ENCODE peak calls at places on chromosomes 6 and 20, in four cellular contexts. One of them, this sample, is unnamed.

GRCh38 chr20:31663838-31664695 is 26.4 kb downstream of the COX4I2 start:
- DNase-seq in HepG2: peak
- DNase-seq in K562: peak
- DNase-seq in GM12878: no peak
- DNase-seq in this sample: no peak

GRCh38 chr6:52392944-52393343 is 27.2 kb upstream of the EFHC1 start:
- DNase-seq in HepG2: no peak
- DNase-seq in K562: peak
- DNase-seq in GM12878: no peak
- DNase-seq in this sample: no peak

GRCh38 chr20:4880051-4880450 is 121.3 kb downstream of the SLC23A2 start:
- DNase-seq in HepG2: no peak
- DNase-seq in K562: no peak
- DNase-seq in GM12878: no peak
- DNase-seq in this sample: no peak

GRCh38 chr6:142945446-142946180 is 637 bp upstream of the HIVEP2 start:
- DNase-seq in HepG2: no peak
- DNase-seq in K562: peak
- DNase-seq in GM12878: no peak
- DNase-seq in this sample: peak

GRCh38 chr20:17822039-17822438 is 122.3 kb downstream of the BANF2 start:
- DNase-seq in HepG2: peak
- DNase-seq in K562: no peak
- DNase-seq in GM12878: no peak
- DNase-seq in this sample: no peak

GRCh38 chr6:41715779-41716515 is 19.5 kb downstream of the TFEB start:
- DNase-seq in HepG2: no peak
- DNase-seq in K562: no peak
- DNase-seq in GM12878: no peak
- DNase-seq in this sample: no peak

GRCh38 chr6:131646249-131646670 is 9.2 kb downstream of the ENPP3 start:
- DNase-seq in HepG2: no peak
- DNase-seq in K562: peak
- DNase-seq in GM12878: no peak
- DNase-seq in this sample: no peak

GRCh38 chr6:30359276-30359675 is 14.3 kb downstream of the RPP21 start:
- DNase-seq in HepG2: no peak
- DNase-seq in K562: no peak
- DNase-seq in GM12878: no peak
- DNase-seq in this sample: no peak

GRCh38 chr6:83853968-83854501 is 875 bp downstream of the RIPPLY2 start:
- DNase-seq in HepG2: no peak
- DNase-seq in K562: no peak
- DNase-seq in GM12878: no peak
- DNase-seq in this sample: no peak

GRCh38 chr6:132483779-132484679 is 28.9 kb downstream of the STX7 start:
- DNase-seq in HepG2: peak
- DNase-seq in K562: peak
- DNase-seq in GM12878: peak
- DNase-seq in this sample: peak

GRCh38 chr6:32960563-32960962 is 7.7 kb upstream of the HLA-DMA start:
- DNase-seq in HepG2: no peak
- DNase-seq in K562: no peak
- DNase-seq in GM12878: no peak
- DNase-seq in this sample: no peak

GRCh38 chr20:19074828-19075516 is 137.5 kb upstream of the SLC24A3 start:
- DNase-seq in HepG2: no peak
- DNase-seq in K562: no peak
- DNase-seq in GM12878: peak
- DNase-seq in this sample: no peak

GRCh38 chr20:62925420-62926228 is 681 bp downstream of the DIDO1 start:
- DNase-seq in HepG2: no peak
- DNase-seq in K562: peak
- DNase-seq in GM12878: no peak
- DNase-seq in this sample: no peak

GRCh38 chr20:15900443-15900842 is 672.8 kb downstream of the KIF16B start:
- DNase-seq in HepG2: no peak
- DNase-seq in K562: no peak
- DNase-seq in GM12878: no peak
- DNase-seq in this sample: no peak

GRCh38 chr6:53361549-53362031 is 12.8 kb upstream of the ELOVL5 start:
- DNase-seq in HepG2: no peak
- DNase-seq in K562: peak
- DNase-seq in GM12878: peak
- DNase-seq in this sample: no peak

GRCh38 chr6:7640607-7641577 is 50.9 kb downstream of the SNRNP48 start:
- DNase-seq in HepG2: peak
- DNase-seq in K562: no peak
- DNase-seq in GM12878: no peak
- DNase-seq in this sample: no peak

GRCh38 chr20:3251806-3252205 is 12.8 kb upstream of the SLC4A11 start:
- DNase-seq in HepG2: no peak
- DNase-seq in K562: no peak
- DNase-seq in GM12878: no peak
- DNase-seq in this sample: no peak

GRCh38 chr6:133184798-133185380 is 56.3 kb upstream of the EYA4 start:
- DNase-seq in HepG2: no peak
- DNase-seq in K562: peak
- DNase-seq in GM12878: no peak
- DNase-seq in this sample: no peak

GRCh38 chr20:48329676-48330644 is 497.8 kb downstream of the PREX1 start:
- DNase-seq in HepG2: peak
- DNase-seq in K562: peak
- DNase-seq in GM12878: no peak
- DNase-seq in this sample: peak

GRCh38 chr20:19322061-19322985 is 109.9 kb downstream of the SLC24A3 start:
- DNase-seq in HepG2: no peak
- DNase-seq in K562: no peak
- DNase-seq in GM12878: no peak
- DNase-seq in this sample: no peak

GRCh38 chr6:150196942-150197745 is 54.3 kb downstream of the PPP1R14C start:
- DNase-seq in HepG2: no peak
- DNase-seq in K562: no peak
- DNase-seq in GM12878: no peak
- DNase-seq in this sample: no peak

GRCh38 chr6:17061097-17061496 is 40.8 kb upstream of the STMND1 start:
- DNase-seq in HepG2: no peak
- DNase-seq in K562: no peak
- DNase-seq in GM12878: no peak
- DNase-seq in this sample: no peak

GRCh38 chr20:44609006-44609510 is 26.7 kb downstream of the PKIG start:
- DNase-seq in HepG2: peak
- DNase-seq in K562: no peak
- DNase-seq in GM12878: no peak
- DNase-seq in this sample: no peak

GRCh38 chr6:24194968-24195700 is 69.1 kb downstream of the NRSN1 start:
- DNase-seq in HepG2: peak
- DNase-seq in K562: no peak
- DNase-seq in GM12878: no peak
- DNase-seq in this sample: no peak

GRCh38 chr6:148494226-148494625 is 151.6 kb downstream of the SASH1 start:
- DNase-seq in HepG2: no peak
- DNase-seq in K562: no peak
- DNase-seq in GM12878: no peak
- DNase-seq in this sample: no peak

GRCh38 chr6:99013145-99013544 is 65.4 kb upstream of the FBXL4 start:
- DNase-seq in HepG2: no peak
- DNase-seq in K562: peak
- DNase-seq in GM12878: no peak
- DNase-seq in this sample: no peak

GRCh38 chr6:9233686-9234085 is 798.3 kb upstream of the SLC35B3 start:
- DNase-seq in HepG2: no peak
- DNase-seq in K562: no peak
- DNase-seq in GM12878: no peak
- DNase-seq in this sample: no peak

GRCh38 chr6:67560068-67560467 is 1075.0 kb upstream of the ADGRB3 start:
- DNase-seq in HepG2: no peak
- DNase-seq in K562: peak
- DNase-seq in GM12878: no peak
- DNase-seq in this sample: no peak

GRCh38 chr6:20639161-20639560 is 104.9 kb downstream of the CDKAL1 start:
- DNase-seq in HepG2: no peak
- DNase-seq in K562: no peak
- DNase-seq in GM12878: no peak
- DNase-seq in this sample: no peak

GRCh38 chr20:37547912-37548311 is 20.2 kb upstream of the BLCAP start:
- DNase-seq in HepG2: no peak
- DNase-seq in K562: no peak
- DNase-seq in GM12878: no peak
- DNase-seq in this sample: no peak

DNA sequence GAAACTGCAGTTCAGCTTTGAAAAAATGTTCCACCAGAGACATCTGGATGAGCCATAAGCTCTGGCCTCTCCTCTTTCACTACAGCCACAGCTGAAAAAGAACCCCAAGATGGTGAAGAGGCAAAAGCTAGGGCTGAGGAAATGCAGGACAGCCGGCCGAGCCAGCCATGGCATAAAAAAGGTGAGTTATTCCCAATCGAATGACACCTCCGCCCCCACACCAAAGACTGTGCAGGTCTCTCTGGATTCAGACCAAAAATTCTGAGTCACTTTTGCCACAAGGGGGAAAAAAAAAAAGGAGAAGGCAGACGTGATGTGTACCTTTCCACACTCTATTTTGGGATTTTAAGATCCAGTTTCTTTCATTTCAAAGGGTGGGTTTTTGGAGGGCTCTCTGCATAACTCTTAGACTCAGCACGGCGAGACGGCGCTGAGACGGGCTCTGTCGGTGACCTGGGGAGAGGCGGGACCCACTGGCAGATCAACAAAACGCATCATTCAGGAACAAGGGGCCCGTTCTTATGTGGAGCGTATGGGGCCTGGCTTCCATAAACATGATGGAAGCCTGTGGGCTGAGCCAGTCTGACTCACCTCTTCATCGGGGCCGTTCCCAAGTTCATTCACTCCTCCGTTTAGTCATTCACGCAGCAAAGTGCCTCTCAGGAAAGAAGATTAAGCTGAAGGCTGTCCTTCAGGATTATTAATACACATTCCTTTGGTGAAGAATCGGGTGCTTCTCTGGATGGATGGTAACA is 54.8 kb downstream of the NFATC2 start:
- DNase-seq in HepG2: peak
- DNase-seq in K562: peak
- DNase-seq in GM12878: no peak
- DNase-seq in this sample: peak
- TF ChIP-seq TARDBP in HepG2: no peak
- TF ChIP-seq TARDBP in K562: no peak
- TF ChIP-seq TARDBP in GM12878: no peak
- TF ChIP-seq TARDBP in this sample: no peak

GRCh38 chr6:146244630-146245143 is 215.8 kb downstream of the GRM1 start:
- DNase-seq in HepG2: no peak
- DNase-seq in K562: no peak
- DNase-seq in GM12878: no peak
- DNase-seq in this sample: no peak
- TF ChIP-seq TARDBP in HepG2: no peak
- TF ChIP-seq TARDBP in K562: no peak
- TF ChIP-seq TARDBP in GM12878: no peak
- TF ChIP-seq TARDBP in this sample: no peak

GRCh38 chr6:37042139-37042538 is 36.7 kb downstream of the FGD2 start:
- DNase-seq in HepG2: no peak
- DNase-seq in K562: peak
- DNase-seq in GM12878: no peak
- DNase-seq in this sample: no peak
- TF ChIP-seq TARDBP in HepG2: no peak
- TF ChIP-seq TARDBP in K562: no peak
- TF ChIP-seq TARDBP in GM12878: no peak
- TF ChIP-seq TARDBP in this sample: no peak

GRCh38 chr6:38975621-38976049 is 72.9 kb upstream of the GLP1R start:
- DNase-seq in HepG2: no peak
- DNase-seq in K562: no peak
- DNase-seq in GM12878: no peak
- DNase-seq in this sample: no peak

GRCh38 chr6:38974389-38975133 is 74.0 kb upstream of the GLP1R start:
- DNase-seq in HepG2: no peak
- DNase-seq in K562: no peak
- DNase-seq in GM12878: no peak
- DNase-seq in this sample: peak

GRCh38 chr6:38973178-38974057 is 75.2 kb upstream of the GLP1R start:
- DNase-seq in HepG2: peak
- DNase-seq in K562: peak
- DNase-seq in GM12878: peak
- DNase-seq in this sample: peak

GRCh38 chr6:38978139-38978704 is 70.4 kb upstream of the GLP1R start:
- DNase-seq in HepG2: no peak
- DNase-seq in K562: no peak
- DNase-seq in GM12878: no peak
- DNase-seq in this sample: no peak

DNA sequence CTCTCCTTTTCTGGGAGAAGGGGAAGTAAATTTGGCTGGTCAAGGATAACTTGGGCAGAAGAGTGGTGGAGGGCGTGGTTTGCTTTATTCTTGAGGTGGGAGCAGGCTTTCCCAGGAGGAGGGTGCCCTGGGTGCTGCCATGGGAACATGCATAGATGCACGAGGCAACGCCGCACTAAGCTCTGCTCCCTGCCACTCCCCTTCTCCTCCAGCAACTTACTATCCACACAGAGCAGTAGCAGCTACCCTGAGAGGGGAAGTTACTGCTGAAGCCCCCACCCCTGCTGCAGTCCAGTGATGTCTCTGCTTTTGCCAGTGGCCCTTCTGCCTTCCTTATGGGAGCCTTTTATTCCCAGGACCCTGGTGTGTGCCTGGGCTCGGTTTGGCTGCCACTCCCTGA is 71.5 kb upstream of the GLP1R start:
- DNase-seq in HepG2: no peak
- DNase-seq in K562: no peak
- DNase-seq in GM12878: no peak
- DNase-seq in this sample: no peak
- TF ChIP-seq TARDBP in HepG2: no peak
- TF ChIP-seq TARDBP in K562: no peak
- TF ChIP-seq TARDBP in GM12878: no peak
- TF ChIP-seq TARDBP in this sample: no peak

GRCh38 chr6:73523434-73524123 is 2.7 kb upstream of the EEF1A1 start:
- DNase-seq in HepG2: peak
- DNase-seq in K562: peak
- DNase-seq in GM12878: no peak
- DNase-seq in this sample: peak
- TF ChIP-seq TARDBP in HepG2: no peak
- TF ChIP-seq TARDBP in K562: no peak
- TF ChIP-seq TARDBP in GM12878: peak
- TF ChIP-seq TARDBP in this sample: no peak

GRCh38 chr20:64103871-64104666 is 3.3 kb downstream of the NPBWR2 start:
- DNase-seq in HepG2: no peak
- DNase-seq in K562: no peak
- DNase-seq in GM12878: no peak
- DNase-seq in this sample: no peak
- TF ChIP-seq TARDBP in HepG2: no peak
- TF ChIP-seq TARDBP in K562: no peak
- TF ChIP-seq TARDBP in GM12878: no peak
- TF ChIP-seq TARDBP in this sample: no peak

GRCh38 chr6:50724381-50725124 is 11.2 kb downstream of the TFAP2D start:
- DNase-seq in HepG2: no peak
- DNase-seq in K562: no peak
- DNase-seq in GM12878: no peak
- DNase-seq in this sample: no peak
- TF ChIP-seq TARDBP in HepG2: no peak
- TF ChIP-seq TARDBP in K562: no peak
- TF ChIP-seq TARDBP in GM12878: no peak
- TF ChIP-seq TARDBP in this sample: no peak

GRCh38 chr6:102619585-102619984 is 1226.1 kb downstream of the GRIK2 start:
- DNase-seq in HepG2: peak
- DNase-seq in K562: no peak
- DNase-seq in GM12878: no peak
- DNase-seq in this sample: peak
- TF ChIP-seq TARDBP in HepG2: no peak
- TF ChIP-seq TARDBP in K562: no peak
- TF ChIP-seq TARDBP in GM12878: no peak
- TF ChIP-seq TARDBP in this sample: no peak